ENCODE peak calls at places on chromosome 22, in four cellular contexts. M is right lobe of liver, S is H1, L is cardiac muscle cell. W is an unnamed sample. For H3K36me3, the result is how much of the 10 kb centered on the place peaks cover.

GRCh38 chr22:40533712-40534378 is 102.7 kb downstream of the MRTFA start:
- DNase-seq in S (no peak), M (no peak), L (peak), W (no peak)

GRCh38 chr22:44497218-44497903 is 672 bp downstream of the RTL6 start:
- DNase-seq in S (peak), M (peak), L (peak), W (no peak)

GRCh38 chr22:42692239-42693054 is 28.2 kb downstream of the A4GALT start:
- DNase-seq in L (no peak), M (no peak), S (no peak), W (no peak)

GRCh38 chr22:26579331-26579886 is 10.5 kb downstream of the TPST2 start:
- DNase-seq in M (no peak), L (no peak), S (no peak), W (no peak)

GRCh38 chr22:27494821-27495220 is 306.7 kb downstream of the MN1 start:
- DNase-seq in M (no peak), L (no peak), S (no peak), W (no peak)

GRCh38 chr22:42078469-42079318 is 806 bp upstream of the SMDT1 start:
- DNase-seq in L (peak), M (peak), S (no peak), W (no peak)

GRCh38 chr22:18950141-18950540 is 14.0 kb upstream of the PRODH start:
- DNase-seq in L (no peak), S (no peak), M (peak), W (no peak)

GRCh38 chr22:36846949-36847348 is 13.9 kb upstream of the NCF4 start:
- DNase-seq in M (no peak), S (no peak), L (no peak), W (no peak)

GRCh38 chr22:19691721-19692341 is 22.5 kb upstream of the SEPTIN5 start:
- DNase-seq in M (no peak), S (no peak), L (peak), W (no peak)

GRCh38 chr22:41001722-41002122 is 50.5 kb downstream of the RBX1 start:
- DNase-seq in L (peak), M (no peak), S (no peak), W (no peak)

GRCh38 chr22:38032681-38033521 is 24.3 kb upstream of the PICK1 start:
- DNase-seq in S (no peak), M (no peak), L (peak), W (no peak)

GRCh38 chr22:44431256-44431655 is 66.8 kb downstream of the RTL6 start:
- DNase-seq in S (no peak), M (peak), L (no peak), W (no peak)

GRCh38 chr22:20436309-20437252 is 1.0 kb downstream of the SCARF2 start:
- DNase-seq in M (no peak), S (peak), L (peak), W (no peak)

GRCh38 chr22:27181537-27181936 is 524.1 kb downstream of the MIAT start:
- DNase-seq in L (no peak), S (no peak), M (no peak), W (no peak)

GRCh38 chr22:44569516-44569915 is 71.5 kb upstream of the RTL6 start:
- DNase-seq in L (no peak), M (peak), S (no peak), W (no peak)

GRCh38 chr22:41062146-41062545 is 30.2 kb upstream of the EP300 start:
- DNase-seq in S (no peak), L (no peak), M (no peak), W (peak)

GRCh38 chr22:21754523-21755128 is 19.0 kb upstream of the YPEL1 start:
- DNase-seq in S (no peak), M (no peak), L (peak), W (no peak)

GRCh38 chr22:49010086-49010863 is 817.4 kb downstream of the BRD1 start:
- DNase-seq in M (peak), L (no peak), S (peak), W (no peak)

GRCh38 chr22:48256776-48257689 is 1494.6 kb downstream of the TBC1D22A start:
- DNase-seq in S (no peak), L (no peak), M (no peak), W (no peak)

GRCh38 chr22:27407369-27407985 is 394.1 kb downstream of the MN1 start:
- DNase-seq in S (no peak), M (no peak), L (no peak), W (no peak)

GRCh38 chr22:25437414-25438160 is 126.9 kb upstream of the GRK3 start:
- DNase-seq in L (no peak), M (no peak), S (peak), W (peak)

GRCh38 chr22:29722151-29722550 is 2.3 kb downstream of the CABP7 start:
- DNase-seq in L (no peak), S (no peak), M (no peak), W (no peak)
- H3K36me3 ChIP-seq in L (under half), S (under half), M (under half), W (under half)

DNA sequence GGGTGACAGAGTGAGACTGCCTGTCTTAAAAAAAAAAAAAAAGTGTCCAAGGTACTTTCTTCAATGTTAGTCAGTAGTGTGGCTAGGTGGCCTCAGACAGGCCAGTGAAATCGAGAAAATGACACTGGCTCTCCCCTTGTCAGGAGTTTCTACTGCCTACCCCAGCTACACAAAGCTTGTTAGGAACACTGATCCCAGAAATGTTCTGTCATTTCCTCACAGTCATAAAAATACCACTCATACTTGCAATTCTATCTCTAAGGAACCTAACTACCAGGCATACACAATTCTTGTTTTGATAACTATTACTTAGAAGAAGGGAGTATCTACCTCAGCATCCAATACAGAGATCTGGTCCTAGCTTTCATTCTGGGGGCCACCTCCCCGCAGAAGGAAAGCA is 31.3 kb downstream of the ATP6V1E1 start:
- DNase-seq in M (no peak), L (no peak), S (no peak), W (no peak)
- H3K36me3 ChIP-seq in M (under half), L (half or more), S (half or more), W (half or more)

DNA sequence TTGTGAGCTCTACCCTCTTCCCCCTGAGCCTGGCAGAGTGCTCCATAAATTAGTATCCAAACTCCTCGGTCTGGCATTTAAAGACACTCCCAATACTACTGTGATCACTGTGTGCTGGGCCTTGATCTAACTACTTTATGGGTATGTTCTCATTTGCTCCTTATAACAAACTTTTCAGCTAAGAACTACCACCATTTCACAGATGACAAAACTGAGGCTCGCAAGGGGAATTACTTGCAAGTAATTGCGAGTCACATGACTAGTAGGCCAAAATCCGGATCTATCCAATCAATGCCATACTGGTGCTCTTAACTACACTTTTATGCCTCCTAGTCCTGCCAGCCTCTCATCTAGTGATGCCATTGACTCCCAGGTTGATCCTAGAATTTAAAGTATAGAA is 3.6 kb downstream of the THOC5 start:
- DNase-seq in L (no peak), S (no peak), M (no peak), W (no peak)
- H3K36me3 ChIP-seq in L (under half), S (under half), M (under half), W (half or more)

GRCh38 chr22:29511126-29511854 is 31.3 kb downstream of the NEFH start:
- DNase-seq in M (no peak), L (no peak), S (no peak), W (no peak)
- H3K36me3 ChIP-seq in M (under half), L (under half), S (half or more), W (half or more)

DNA sequence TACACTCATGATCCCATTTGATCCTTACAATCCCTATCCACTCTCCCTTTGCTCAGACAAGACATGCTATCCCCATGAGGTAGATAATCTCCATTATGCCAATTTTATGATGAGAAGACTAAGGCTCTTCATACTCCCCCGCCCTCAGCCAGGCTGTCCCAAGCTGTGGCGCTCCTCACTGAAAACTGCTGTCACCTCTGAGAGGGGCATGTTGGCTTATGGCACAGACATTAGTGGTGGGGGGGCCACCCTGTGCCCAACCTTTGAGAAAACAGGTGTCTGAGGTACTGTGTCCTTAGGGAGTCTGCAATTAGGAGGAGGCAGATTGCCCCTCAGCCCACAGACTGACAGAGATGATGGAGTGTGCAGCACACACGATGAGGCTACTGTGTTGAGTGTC is 2.4 kb downstream of the DDTL start:
- DNase-seq in S (peak), L (no peak), M (no peak), W (no peak)
- H3K36me3 ChIP-seq in S (under half), L (under half), M (under half), W (under half)

GRCh38 chr22:50461979-50462540 is 12.8 kb downstream of the SBF1 start:
- DNase-seq in M (no peak), S (no peak), L (no peak), W (no peak)
- H3K36me3 ChIP-seq in M (half or more), S (half or more), L (half or more), W (half or more)

DNA sequence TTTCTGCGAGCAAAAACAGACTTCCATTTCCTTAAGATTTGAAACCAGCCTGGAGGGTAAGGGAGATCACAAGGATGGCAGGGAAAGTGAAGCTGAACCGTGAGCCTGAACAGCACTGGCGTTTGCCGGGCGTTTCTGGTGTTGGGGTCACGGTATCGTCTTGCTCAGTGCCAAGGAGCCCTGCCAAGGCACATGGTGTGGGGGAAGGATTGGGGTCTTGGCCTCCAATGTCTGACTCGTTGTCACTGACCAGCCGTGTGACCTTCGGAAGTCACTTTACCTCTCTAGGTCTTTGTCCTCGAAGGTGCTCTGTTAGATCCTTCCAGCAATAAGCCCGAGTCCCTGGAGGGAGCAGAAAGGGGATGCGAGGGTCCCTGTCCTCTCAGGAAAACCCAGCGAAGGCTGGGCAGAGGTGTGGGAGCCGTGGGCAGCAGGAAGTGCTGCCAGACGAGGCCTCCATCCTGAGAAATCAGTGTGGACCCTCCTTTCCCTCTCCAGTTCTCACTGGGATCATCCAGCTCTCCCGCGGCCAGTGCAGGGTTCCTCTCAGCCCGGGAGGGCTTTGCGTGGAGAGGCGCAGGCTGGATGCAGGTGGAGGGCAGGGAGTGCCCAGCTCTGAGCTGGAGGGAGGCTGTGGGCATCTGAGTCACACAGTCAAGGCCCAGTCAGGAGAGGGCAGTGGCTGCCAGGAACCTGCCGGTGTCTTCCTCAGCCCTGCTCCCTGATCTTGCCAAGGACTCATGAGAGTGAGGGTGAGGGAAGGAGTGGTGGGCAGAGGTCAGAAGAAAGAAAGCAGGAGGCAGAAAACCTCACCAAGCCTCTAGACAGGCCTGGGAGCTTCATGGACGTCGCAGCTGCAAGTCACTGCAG is 18.9 kb downstream of the TOM1 start:
- DNase-seq in S (no peak), L (no peak), M (no peak), W (no peak)
- H3K36me3 ChIP-seq in S (under half), L (under half), M (under half), W (under half)

GRCh38 chr22:45760682-45761081 is 89.0 kb downstream of the ATXN10 start:
- DNase-seq in S (no peak), M (no peak), L (no peak), W (no peak)
- H3K36me3 ChIP-seq in S (under half), M (under half), L (under half), W (under half)

DNA sequence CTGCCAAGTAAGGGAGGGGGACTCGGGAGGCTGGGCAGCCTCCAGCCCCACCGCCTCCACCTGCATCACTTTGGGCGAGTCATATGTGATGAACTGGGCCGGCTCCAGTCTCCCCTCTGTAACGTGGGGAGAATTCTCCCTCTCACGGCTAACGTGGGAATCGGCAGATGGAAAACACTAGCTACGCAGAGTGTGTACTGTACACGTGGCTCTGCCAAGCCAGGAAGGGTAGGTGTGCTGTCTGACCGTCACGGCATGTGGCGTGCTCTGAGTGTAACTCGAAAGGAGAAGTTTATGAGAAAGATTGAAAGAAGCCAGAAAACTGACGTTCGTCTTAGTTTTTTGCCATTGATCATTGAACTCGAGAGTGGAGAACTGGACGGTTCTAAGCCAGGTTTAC is 13.7 kb downstream of the TRMU start:
- DNase-seq in S (no peak), L (no peak), M (no peak), W (no peak)
- H3K36me3 ChIP-seq in S (half or more), L (under half), M (half or more), W (half or more)

W was measured in NT2/D1.